ENCODE peak calls at places on chromosomes 3 and 15, in five cellular contexts. J is neuronal stem cell, I is cardiac fibroblast, Y is RWPE1, A is BE2C. T is an unnamed sample.

GRCh38 chr3:85476891-85477495 is 518.2 kb downstream of the CADM2 start:
- DNase-seq in J (no peak), I (no peak), Y (no peak), A (peak; percentile 10), T (no peak)

GRCh38 chr3:30631237-30631961 is 25.0 kb downstream of the TGFBR2 start:
- DNase-seq in J (no peak), I (peak; percentile 80), Y (peak; percentile 38), A (no peak), T (no peak)

GRCh38 chr15:51536965-51537574 is 85.5 kb downstream of the DMXL2 start:
- DNase-seq in J (no peak), I (peak; percentile 52), Y (peak; percentile 23), A (no peak), T (no peak)

GRCh38 chr3:13452490-13453335 is 27.4 kb upstream of the HDAC11 start:
- DNase-seq in J (no peak), I (peak; percentile 74), Y (peak; percentile 50), A (peak; percentile 16), T (no peak)

GRCh38 chr15:25372298-25372697 is 66.5 kb downstream of the UBE3A start:
- DNase-seq in J (no peak), I (peak; percentile 71), Y (no peak), A (no peak), T (no peak)

GRCh38 chr3:41101231-41101630 is 98.1 kb upstream of the CTNNB1 start:
- DNase-seq in J (no peak), I (no peak), Y (no peak), A (no peak), T (no peak)

GRCh38 chr3:172606021-172606420 is 82.8 kb upstream of the TNFSF10 start:
- DNase-seq in J (no peak), I (peak; percentile 82), Y (no peak), A (no peak), T (no peak)

GRCh38 chr3:68049781-68050180 is 395.4 kb upstream of the SUCLG2 start:
- DNase-seq in J (no peak), I (no peak), Y (no peak), A (no peak), T (no peak)

GRCh38 chr15:41653760-41654159 is 6.4 kb upstream of the MGA start:
- DNase-seq in J (no peak), I (no peak), Y (no peak), A (no peak), T (no peak)

GRCh38 chr15:99432271-99433025 is 133.3 kb upstream of the MEF2A start:
- DNase-seq in J (no peak), I (no peak), Y (no peak), A (peak; percentile 3), T (no peak)

GRCh38 chr3:20648921-20649381 is 462.9 kb upstream of the SGO1 start:
- DNase-seq in J (no peak), I (peak; percentile 40), Y (no peak), A (no peak), T (no peak)

GRCh38 chr3:149468504-149469212 is 5.8 kb upstream of the TM4SF4 start:
- DNase-seq in J (no peak), I (no peak), Y (no peak), A (no peak), T (no peak)

GRCh38 chr3:118729546-118729945 is 305.1 kb downstream of the IGSF11 start:
- DNase-seq in J (no peak), I (no peak), Y (no peak), A (no peak), T (no peak)

GRCh38 chr3:141845407-141846049 is 30.9 kb upstream of the ATP1B3 start:
- DNase-seq in J (no peak), I (no peak), Y (no peak), A (no peak), T (peak; percentile 9)

GRCh38 chr15:70322051-70322668 is 224.4 kb upstream of the TLE3 start:
- DNase-seq in J (no peak), I (no peak), Y (no peak), A (no peak), T (no peak)

GRCh38 chr3:14290631-14291385 is 111.6 kb upstream of the SLC6A6 start:
- DNase-seq in J (no peak), I (no peak), Y (no peak), A (no peak), T (no peak)

GRCh38 chr3:99118381-99118780 is 216.9 kb upstream of the DCBLD2 start:
- DNase-seq in J (no peak), I (peak; percentile 30), Y (no peak), A (no peak), T (no peak)

GRCh38 chr3:101453966-101454365 is 59.0 kb downstream of the SENP7 start:
- DNase-seq in J (no peak), I (peak; percentile 7), Y (no peak), A (no peak), T (no peak)

GRCh38 chr15:41690636-41691035 is 30.4 kb downstream of the MGA start:
- DNase-seq in J (no peak), I (peak; percentile 14), Y (no peak), A (no peak), T (no peak)

T was measured in nephron progenitor cell.